ENCODE peak calls at places on chromosomes 7 and 10, in seven cellular contexts. One of them, this sample, is unnamed.

GRCh38 chr10:21894648-21895342 is 108.7 kb downstream of the DNAJC1 start:
- DNase-seq in prostate gland: no peak
- DNase-seq in coronary artery: no peak
- DNase-seq in AG09319: no peak
- DNase-seq in cardiac fibroblast: no peak
- DNase-seq in K562: no peak
- DNase-seq in mammary epithelial cell: no peak
- DNase-seq in this sample: no peak

GRCh38 chr7:25929448-25929847 is 222.6 kb upstream of the NFE2L3 start:
- DNase-seq in prostate gland: no peak
- DNase-seq in coronary artery: no peak
- DNase-seq in AG09319: no peak
- DNase-seq in cardiac fibroblast: no peak
- DNase-seq in K562: no peak
- DNase-seq in mammary epithelial cell: no peak
- DNase-seq in this sample: no peak

GRCh38 chr7:78558571-78558970 is 760.0 kb downstream of the PHTF2 start:
- DNase-seq in prostate gland: no peak
- DNase-seq in coronary artery: no peak
- DNase-seq in AG09319: no peak
- DNase-seq in cardiac fibroblast: no peak
- DNase-seq in K562: no peak
- DNase-seq in mammary epithelial cell: no peak
- DNase-seq in this sample: no peak

GRCh38 chr10:97463363-97464132 is 17.6 kb downstream of the ZDHHC16 start:
- DNase-seq in prostate gland: peak
- DNase-seq in coronary artery: no peak
- DNase-seq in AG09319: peak
- DNase-seq in cardiac fibroblast: peak
- DNase-seq in K562: peak
- DNase-seq in mammary epithelial cell: peak
- DNase-seq in this sample: no peak

GRCh38 chr10:118472415-118472814 is 123.0 kb downstream of the PRLHR start:
- DNase-seq in prostate gland: no peak
- DNase-seq in coronary artery: no peak
- DNase-seq in AG09319: no peak
- DNase-seq in cardiac fibroblast: no peak
- DNase-seq in K562: no peak
- DNase-seq in mammary epithelial cell: peak
- DNase-seq in this sample: no peak

GRCh38 chr7:155590215-155591023 is 44.1 kb upstream of the CNPY1 start:
- DNase-seq in prostate gland: no peak
- DNase-seq in coronary artery: no peak
- DNase-seq in AG09319: no peak
- DNase-seq in cardiac fibroblast: peak
- DNase-seq in K562: peak
- DNase-seq in mammary epithelial cell: no peak
- DNase-seq in this sample: no peak

GRCh38 chr10:47322300-47323061 is at the start of gene GDF2:
- DNase-seq in prostate gland: no peak
- DNase-seq in coronary artery: peak
- DNase-seq in AG09319: no peak
- DNase-seq in cardiac fibroblast: no peak
- DNase-seq in K562: peak
- DNase-seq in mammary epithelial cell: no peak
- DNase-seq in this sample: no peak

GRCh38 chr10:48224979-48225560 is 49.4 kb downstream of the FRMPD2 start:
- DNase-seq in prostate gland: no peak
- DNase-seq in coronary artery: no peak
- DNase-seq in AG09319: no peak
- DNase-seq in cardiac fibroblast: peak
- DNase-seq in K562: no peak
- DNase-seq in mammary epithelial cell: no peak
- DNase-seq in this sample: no peak

GRCh38 chr7:42758124-42758523 is 153.7 kb downstream of the C7orf25 start:
- DNase-seq in prostate gland: no peak
- DNase-seq in coronary artery: no peak
- DNase-seq in AG09319: no peak
- DNase-seq in cardiac fibroblast: no peak
- DNase-seq in K562: no peak
- DNase-seq in mammary epithelial cell: no peak
- DNase-seq in this sample: no peak

GRCh38 chr10:121559321-121559720 is 38.9 kb downstream of the FGFR2 start:
- DNase-seq in prostate gland: no peak
- DNase-seq in coronary artery: no peak
- DNase-seq in AG09319: no peak
- DNase-seq in cardiac fibroblast: no peak
- DNase-seq in K562: no peak
- DNase-seq in mammary epithelial cell: no peak
- DNase-seq in this sample: no peak

GRCh38 chr7:105625986-105626385 is 44.7 kb upstream of the EFCAB10 start:
- DNase-seq in prostate gland: no peak
- DNase-seq in coronary artery: no peak
- DNase-seq in AG09319: no peak
- DNase-seq in cardiac fibroblast: no peak
- DNase-seq in K562: no peak
- DNase-seq in mammary epithelial cell: no peak
- DNase-seq in this sample: no peak

DNA sequence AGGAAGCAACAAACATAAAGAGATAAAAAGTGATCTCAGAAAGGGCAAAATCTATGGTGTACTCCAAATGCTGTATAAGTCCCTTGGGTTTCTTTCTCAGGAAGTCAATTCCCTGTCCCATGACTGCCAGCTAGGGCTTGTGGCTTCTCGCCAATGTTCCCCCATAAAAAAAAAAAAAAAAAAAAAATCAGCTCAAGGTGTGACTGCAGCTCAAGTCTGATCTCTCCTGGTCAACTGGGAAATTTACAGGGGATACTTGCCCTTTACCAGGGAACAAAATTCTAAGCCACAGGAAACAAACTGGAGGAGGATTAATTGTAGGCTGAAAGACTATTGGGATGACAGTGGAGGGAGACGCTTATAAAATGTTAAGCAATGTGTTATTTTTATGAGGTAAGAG is 76.0 kb downstream of the PCGF5 start:
- DNase-seq in prostate gland: no peak
- DNase-seq in coronary artery: no peak
- DNase-seq in AG09319: no peak
- DNase-seq in cardiac fibroblast: peak
- DNase-seq in K562: peak
- DNase-seq in mammary epithelial cell: peak
- DNase-seq in this sample: no peak
- TF ChIP-seq CTCF in prostate gland: no peak
- TF ChIP-seq CTCF in coronary artery: no peak
- TF ChIP-seq CTCF in AG09319: peak
- TF ChIP-seq CTCF in cardiac fibroblast: peak
- TF ChIP-seq CTCF in K562: peak
- TF ChIP-seq CTCF in mammary epithelial cell: peak
- TF ChIP-seq CTCF in this sample: no peak

GRCh38 chr7:135978624-135979023 is 1.5 kb upstream of the MTPN start:
- DNase-seq in prostate gland: no peak
- DNase-seq in coronary artery: no peak
- DNase-seq in AG09319: no peak
- DNase-seq in cardiac fibroblast: no peak
- DNase-seq in K562: no peak
- DNase-seq in mammary epithelial cell: no peak
- DNase-seq in this sample: no peak
- TF ChIP-seq CTCF in prostate gland: no peak
- TF ChIP-seq CTCF in coronary artery: no peak
- TF ChIP-seq CTCF in AG09319: no peak
- TF ChIP-seq CTCF in cardiac fibroblast: no peak
- TF ChIP-seq CTCF in K562: no peak
- TF ChIP-seq CTCF in mammary epithelial cell: no peak
- TF ChIP-seq CTCF in this sample: no peak

DNA sequence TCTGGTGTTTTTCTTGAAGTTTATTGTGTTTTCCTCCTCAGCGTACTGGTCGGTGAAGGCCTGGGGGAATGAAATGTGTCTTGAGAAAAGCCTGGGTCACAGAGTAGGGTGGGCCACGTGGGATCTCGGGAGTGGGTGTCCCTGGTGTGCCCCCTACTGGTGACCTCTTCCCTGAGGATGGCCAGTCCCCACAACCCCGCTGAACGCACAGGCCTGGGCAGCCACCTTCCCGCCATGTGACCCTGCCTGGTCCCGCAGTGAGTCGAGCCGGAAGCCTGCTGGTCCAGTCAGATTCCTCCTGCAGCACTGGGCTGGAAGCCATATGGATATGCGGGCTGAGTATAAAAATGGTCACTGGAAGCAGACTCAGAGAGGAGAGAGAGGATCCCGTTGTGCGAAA is 52.9 kb upstream of the GNA12 start:
- DNase-seq in prostate gland: no peak
- DNase-seq in coronary artery: no peak
- DNase-seq in AG09319: no peak
- DNase-seq in cardiac fibroblast: no peak
- DNase-seq in K562: no peak
- DNase-seq in mammary epithelial cell: no peak
- DNase-seq in this sample: no peak
- TF ChIP-seq CTCF in prostate gland: no peak
- TF ChIP-seq CTCF in coronary artery: no peak
- TF ChIP-seq CTCF in AG09319: no peak
- TF ChIP-seq CTCF in cardiac fibroblast: no peak
- TF ChIP-seq CTCF in K562: peak
- TF ChIP-seq CTCF in mammary epithelial cell: no peak
- TF ChIP-seq CTCF in this sample: no peak

GRCh38 chr10:108783897-108784296 is 1139.4 kb downstream of the XPNPEP1 start:
- DNase-seq in prostate gland: peak
- DNase-seq in coronary artery: no peak
- DNase-seq in AG09319: no peak
- DNase-seq in cardiac fibroblast: peak
- DNase-seq in K562: peak
- DNase-seq in mammary epithelial cell: peak
- DNase-seq in this sample: no peak
- TF ChIP-seq CTCF in prostate gland: peak
- TF ChIP-seq CTCF in coronary artery: no peak
- TF ChIP-seq CTCF in AG09319: no peak
- TF ChIP-seq CTCF in cardiac fibroblast: peak
- TF ChIP-seq CTCF in K562: peak
- TF ChIP-seq CTCF in mammary epithelial cell: peak
- TF ChIP-seq CTCF in this sample: no peak

GRCh38 chr10:61744469-61744868 is 81.7 kb downstream of the CABCOCO1 start:
- DNase-seq in prostate gland: no peak
- DNase-seq in coronary artery: no peak
- DNase-seq in AG09319: no peak
- DNase-seq in cardiac fibroblast: no peak
- DNase-seq in K562: peak
- DNase-seq in mammary epithelial cell: no peak
- DNase-seq in this sample: no peak
- TF ChIP-seq CTCF in prostate gland: no peak
- TF ChIP-seq CTCF in coronary artery: no peak
- TF ChIP-seq CTCF in AG09319: no peak
- TF ChIP-seq CTCF in cardiac fibroblast: peak
- TF ChIP-seq CTCF in K562: peak
- TF ChIP-seq CTCF in mammary epithelial cell: peak
- TF ChIP-seq CTCF in this sample: no peak

DNA sequence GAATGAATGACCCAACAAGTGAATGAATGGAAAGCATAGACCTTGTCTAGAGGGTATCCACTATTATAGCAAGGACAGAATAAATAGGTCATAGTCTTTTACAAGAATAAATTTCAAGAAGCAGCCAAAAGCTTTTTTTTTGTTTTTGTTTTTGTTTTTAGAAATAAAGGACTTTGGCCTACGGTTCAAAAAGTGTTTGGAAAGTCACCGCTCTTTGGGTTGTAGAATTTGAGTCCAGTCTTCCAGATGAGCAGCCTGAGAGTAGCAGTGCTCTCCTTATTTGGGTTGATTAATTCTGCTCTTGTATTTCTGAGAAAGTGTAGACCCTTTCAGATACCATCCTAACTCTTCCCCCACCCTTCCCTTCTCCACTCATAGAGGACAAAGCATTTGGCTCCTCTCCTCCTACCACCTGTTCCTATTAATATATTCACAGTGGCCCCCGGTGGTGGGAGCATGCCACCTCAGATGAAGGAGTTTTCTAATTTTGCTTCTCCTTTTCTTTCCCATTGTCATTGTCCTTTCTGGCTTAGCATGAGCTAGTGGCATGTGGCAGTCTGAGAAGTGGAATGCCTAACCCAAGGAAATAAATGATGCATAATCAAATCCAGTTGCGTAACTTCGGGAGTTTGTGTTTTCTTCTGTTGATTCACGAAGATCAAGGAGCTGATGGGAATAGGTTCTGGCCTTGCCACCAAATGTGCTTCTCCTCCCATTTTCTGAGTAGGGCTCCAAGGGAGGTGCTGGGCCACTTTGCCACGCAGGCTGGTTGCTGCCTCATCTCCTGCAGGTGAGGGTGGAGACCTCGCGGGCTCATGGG is 114.7 kb downstream of the CHN2 start:
- DNase-seq in prostate gland: no peak
- DNase-seq in coronary artery: no peak
- DNase-seq in AG09319: no peak
- DNase-seq in cardiac fibroblast: no peak
- DNase-seq in K562: no peak
- DNase-seq in mammary epithelial cell: no peak
- DNase-seq in this sample: no peak
- TF ChIP-seq CTCF in prostate gland: no peak
- TF ChIP-seq CTCF in coronary artery: no peak
- TF ChIP-seq CTCF in AG09319: no peak
- TF ChIP-seq CTCF in cardiac fibroblast: peak
- TF ChIP-seq CTCF in K562: no peak
- TF ChIP-seq CTCF in mammary epithelial cell: peak
- TF ChIP-seq CTCF in this sample: no peak

DNA sequence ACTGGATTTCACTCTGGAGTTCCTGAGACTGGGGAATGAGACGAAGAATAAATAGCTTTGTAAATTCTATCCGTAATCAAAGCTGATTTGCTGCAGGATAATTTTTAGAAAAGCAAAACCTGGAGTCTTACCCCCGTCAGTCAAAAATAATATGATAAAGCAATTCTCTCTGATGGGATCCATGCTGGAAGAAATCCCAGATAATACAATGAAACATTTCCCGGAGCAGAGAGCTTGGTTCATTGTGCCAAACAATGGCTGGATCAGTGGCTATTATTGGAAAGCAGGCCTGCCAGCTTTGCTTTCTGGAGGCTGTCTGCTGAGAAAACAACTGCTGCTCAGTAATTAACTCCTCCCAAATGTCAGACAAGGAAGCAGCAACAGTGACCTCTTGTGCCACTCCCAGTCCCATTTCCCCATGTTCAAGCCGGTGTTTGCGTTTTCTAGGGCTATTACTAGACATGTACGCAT is 609.4 kb upstream of the PCDH15 start:
- DNase-seq in prostate gland: peak
- DNase-seq in coronary artery: no peak
- DNase-seq in AG09319: no peak
- DNase-seq in cardiac fibroblast: peak
- DNase-seq in K562: no peak
- DNase-seq in mammary epithelial cell: no peak
- DNase-seq in this sample: no peak
- TF ChIP-seq CTCF in prostate gland: no peak
- TF ChIP-seq CTCF in coronary artery: no peak
- TF ChIP-seq CTCF in AG09319: no peak
- TF ChIP-seq CTCF in cardiac fibroblast: no peak
- TF ChIP-seq CTCF in K562: no peak
- TF ChIP-seq CTCF in mammary epithelial cell: peak
- TF ChIP-seq CTCF in this sample: no peak

DNA sequence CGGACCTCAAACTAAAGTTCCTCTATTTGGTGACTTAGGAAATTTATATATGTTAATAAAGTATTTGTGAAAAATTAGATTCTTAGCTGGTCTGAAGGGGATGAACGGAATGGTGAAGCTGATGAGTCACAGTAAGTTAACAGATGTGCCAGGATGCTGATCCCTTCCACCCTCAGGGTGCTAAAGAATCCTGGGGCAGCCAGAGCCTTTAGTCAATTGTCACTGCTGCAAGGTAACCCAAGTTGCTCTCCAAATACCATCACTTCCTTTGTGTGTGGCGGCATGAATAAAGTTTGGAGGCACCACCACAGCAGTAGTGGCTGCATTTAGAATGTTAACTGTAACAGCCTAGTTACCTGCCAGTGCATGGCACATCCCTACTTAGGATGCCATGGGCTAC is 222.6 kb upstream of the PPP1R3A start:
- DNase-seq in prostate gland: no peak
- DNase-seq in coronary artery: no peak
- DNase-seq in AG09319: no peak
- DNase-seq in cardiac fibroblast: no peak
- DNase-seq in K562: no peak
- DNase-seq in mammary epithelial cell: no peak
- DNase-seq in this sample: no peak
- TF ChIP-seq CTCF in prostate gland: no peak
- TF ChIP-seq CTCF in coronary artery: no peak
- TF ChIP-seq CTCF in AG09319: no peak
- TF ChIP-seq CTCF in cardiac fibroblast: no peak
- TF ChIP-seq CTCF in K562: no peak
- TF ChIP-seq CTCF in mammary epithelial cell: no peak
- TF ChIP-seq CTCF in this sample: no peak